ENCODE peak calls at places on chromosome 15, in four cellular contexts. C, J, X and S are unnamed samples.

GRCh38 chr15:92930776-92931175 is 30.7 kb downstream of the CHD2 start:
- DNase-seq in C (no peak), J (no peak), X (no peak), S (no peak)

GRCh38 chr15:29613951-29614382 is 208.3 kb downstream of the TJP1 start:
- DNase-seq in C (peak; percentile 29), J (no peak), X (peak; percentile 87), S (peak; percentile 46)

GRCh38 chr15:51401872-51402517 is 60.5 kb downstream of the GLDN start:
- DNase-seq in C (peak; percentile 23), J (peak; percentile 36), X (peak; percentile 44), S (peak; percentile 47)

GRCh38 chr15:88476635-88477038 is 9.1 kb downstream of the MRPS11 start:
- DNase-seq in C (peak; percentile 18), J (peak; percentile 45), X (peak; percentile 48), S (peak; percentile 56)

GRCh38 chr15:31457631-31458526 is 131.2 kb downstream of the KLF13 start:
- DNase-seq in C (no peak), J (peak; percentile 23), X (peak; percentile 69), S (no peak)

GRCh38 chr15:31136016-31136415 is 34.5 kb upstream of the TRPM1 start:
- DNase-seq in C (peak; percentile 28), J (no peak), X (peak; percentile 57), S (no peak)

GRCh38 chr15:48834756-48835155 is 23.9 kb upstream of the CEP152 start:
- DNase-seq in C (no peak), J (no peak), X (no peak), S (no peak)

GRCh38 chr15:80953953-80954778 is 35.5 kb downstream of the MESD start:
- DNase-seq in C (peak; percentile 79), J (no peak), X (peak; percentile 30), S (no peak)

GRCh38 chr15:33154366-33155166 is 39.9 kb downstream of the FMN1 start:
- DNase-seq in C (no peak), J (no peak), X (no peak), S (no peak)

DNA sequence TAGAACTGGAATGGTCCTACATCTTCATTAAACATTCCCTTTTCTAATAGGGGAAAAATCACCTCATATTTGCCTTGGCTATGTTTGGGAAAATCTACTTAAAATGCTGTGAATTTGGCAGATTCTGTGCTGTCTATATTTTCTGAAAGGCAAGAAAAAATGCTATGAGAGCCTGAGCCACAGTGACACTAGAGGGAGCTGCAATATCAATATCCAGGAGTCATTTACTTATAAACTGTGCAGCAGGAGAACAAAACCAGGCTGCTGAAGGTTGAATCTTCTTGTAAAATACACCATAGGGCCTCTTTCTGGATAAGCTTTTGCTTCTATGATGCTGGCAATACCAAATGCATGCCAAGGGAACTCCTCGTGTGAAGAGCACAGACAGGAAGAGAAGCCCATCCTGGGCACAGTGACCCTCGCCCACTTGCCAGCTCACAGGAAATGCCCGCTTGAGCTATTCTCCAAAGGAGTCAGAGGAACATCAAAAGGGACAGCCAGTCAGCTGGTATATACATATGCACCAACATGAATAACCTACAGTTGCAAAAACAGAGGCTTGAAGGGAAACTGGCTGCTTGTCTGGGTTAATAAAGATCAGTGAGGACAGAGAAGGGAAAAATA is 48.0 kb upstream of the TSPAN3 start:
- DNase-seq in C (peak; percentile 59), J (peak; percentile 40), X (peak; percentile 74), S (peak; percentile 56)
- H3K27ac ChIP-seq in C (no peak overlapping the region), J (no peak overlapping the region), X (no peak overlapping the region), S (no peak overlapping the region)

GRCh38 chr15:87268675-87269074 is 987.9 kb downstream of the NTRK3 start:
- DNase-seq in C (no peak), J (no peak), X (no peak), S (no peak)

GRCh38 chr15:87267798-87268197 is 988.7 kb downstream of the NTRK3 start:
- DNase-seq in C (no peak), J (no peak), X (no peak), S (no peak)

GRCh38 chr15:87263844-87264243 is 992.7 kb downstream of the NTRK3 start:
- DNase-seq in C (no peak), J (no peak), X (no peak), S (no peak)

GRCh38 chr15:87263296-87263695 is 993.2 kb downstream of the NTRK3 start:
- DNase-seq in C (no peak), J (no peak), X (no peak), S (no peak)
- TF ChIP-seq POLR2A in C (no peak), J (no peak), X (no peak), S (no peak)

GRCh38 chr15:71115567-71116351 is 488 bp downstream of the THSD4 start:
- DNase-seq in C (no peak), J (peak; percentile 66), X (peak; percentile 78), S (peak; percentile 53)
- H3K27ac ChIP-seq in C (no peak overlapping the region), J (peak overlapping the region; percentile 77), X (peak overlapping the region; percentile 94), S (peak overlapping the region; percentile 25)

GRCh38 chr15:70033109-70033508 is 64.6 kb downstream of the TLE3 start:
- DNase-seq in C (no peak), J (no peak), X (no peak), S (no peak)

GRCh38 chr15:70033529-70034140 is 64.1 kb downstream of the TLE3 start:
- DNase-seq in C (no peak), J (no peak), X (no peak), S (no peak)

GRCh38 chr15:70032509-70032908 is 65.2 kb downstream of the TLE3 start:
- DNase-seq in C (no peak), J (no peak), X (no peak), S (no peak)

GRCh38 chr15:70030851-70031645 is 66.7 kb downstream of the TLE3 start:
- DNase-seq in C (no peak), J (no peak), X (no peak), S (no peak)

DNA sequence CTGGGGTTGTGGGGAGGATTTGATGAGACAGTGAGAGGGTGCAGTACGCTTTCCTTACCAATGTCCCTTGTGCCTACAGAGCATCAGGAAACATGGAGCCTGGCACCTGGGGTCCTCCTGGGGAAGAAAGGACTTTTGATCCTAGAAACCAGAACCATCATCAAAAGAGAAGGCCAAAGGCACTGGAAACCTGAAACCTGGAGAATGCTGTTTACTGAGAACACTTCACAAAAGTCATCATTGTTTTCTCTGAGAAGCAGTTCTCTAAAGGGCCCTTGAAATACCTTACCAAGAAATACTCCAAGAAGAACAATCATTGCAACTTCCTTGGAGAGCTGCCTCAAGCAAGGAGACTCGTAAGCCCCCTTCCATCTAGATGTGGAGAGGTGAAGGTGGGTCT is 66.0 kb downstream of the TLE3 start:
- DNase-seq in C (no peak), J (no peak), X (no peak), S (no peak)
- TF ChIP-seq POLR2A in C (no peak), J (no peak), X (no peak), S (no peak)

GRCh38 chr15:23440596-23440995 is 6.4 kb downstream of the GOLGA6L2 start:
- DNase-seq in C (no peak), J (no peak), X (no peak), S (no peak)
- H3K27ac ChIP-seq in C (no peak overlapping the region), J (no peak overlapping the region), X (no peak overlapping the region), S (no peak overlapping the region)

DNA sequence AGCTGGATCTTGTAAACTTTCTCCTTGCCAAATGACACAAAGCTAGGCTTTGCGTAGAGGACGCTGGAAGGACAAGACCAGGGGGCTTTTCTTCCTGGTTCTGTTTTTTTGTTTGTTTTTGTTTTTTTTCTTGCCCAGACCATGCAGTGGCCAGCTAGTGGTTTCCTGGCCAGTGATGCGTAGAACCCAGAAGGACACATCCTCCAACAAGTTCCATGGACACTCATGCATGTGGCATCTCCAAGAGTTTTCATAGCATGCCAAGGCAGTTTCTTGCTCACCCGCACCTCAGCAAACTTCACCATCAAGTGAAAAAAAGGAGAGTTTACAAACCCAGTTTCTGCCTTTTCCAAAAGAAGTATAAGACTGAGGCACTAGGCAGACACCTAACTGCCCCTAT is 46.1 kb upstream of the TMCO5A start:
- DNase-seq in C (no peak), J (no peak), X (no peak), S (no peak)
- TF ChIP-seq POLR2A in C (no peak), J (no peak), X (no peak), S (no peak)

GRCh38 chr15:76905013-76905839 is at the start of gene SCAPER:
- DNase-seq in C (peak; percentile 76), J (peak; percentile 93), X (peak; percentile 91), S (peak; percentile 93)
- H3K27ac ChIP-seq in C (peak within 1 kb of the TSS; percentile 70), J (peak within 1 kb of the TSS; percentile 92), X (peak within 1 kb of the TSS; percentile 91), S (peak within 1 kb of the TSS; percentile 87)

DNA sequence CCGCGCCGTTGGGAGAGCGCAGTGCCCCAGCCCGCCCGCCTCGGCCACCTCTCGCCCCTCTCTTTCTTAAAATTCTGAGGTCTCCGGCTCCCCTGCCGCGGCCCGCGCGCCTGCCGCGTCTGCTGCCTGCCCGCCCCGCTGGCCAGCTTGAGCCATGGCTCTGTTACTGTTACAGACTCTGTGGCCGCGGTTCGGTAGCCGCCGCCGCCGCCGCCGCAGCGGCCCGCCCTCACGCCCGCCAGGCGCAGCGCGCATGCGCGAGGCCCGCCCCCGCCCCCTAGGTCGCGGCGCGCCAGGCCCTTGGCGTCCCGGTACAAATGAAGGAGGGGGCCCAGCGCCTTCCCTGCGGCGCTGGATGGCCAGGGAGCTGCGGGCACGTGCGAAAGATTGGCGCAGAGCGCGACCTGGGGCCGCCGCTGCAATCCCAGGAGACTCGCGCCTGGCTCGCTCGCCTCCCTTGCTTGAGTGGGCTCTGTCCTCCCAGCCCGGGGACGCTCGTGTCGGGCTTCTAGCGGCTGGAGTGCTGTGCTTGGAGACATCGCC is at the start of gene ONECUT1:
- DNase-seq in C (peak; percentile 37), J (peak; percentile 51), X (peak; percentile 63), S (peak; percentile 87)
- TF ChIP-seq POLR2A in C (no peak), J (no peak), X (peak; percentile 66), S (peak; percentile 88)